ENCODE peak calls at places on chromosome 5, in nine cellular contexts. Z is substantia nigra; H is neural crest cell; U is amniotic epithelial cell; T is adrenal gland; F is astrocyte of the cerebellum; V is GM04503; L is head of caudate nucleus; N is stimulated activated CD4-positive, alpha-beta T cell treated with anti-CD3 and anti-CD28 coated beads, Interleukin-2, amount 100 ng/mL, for 48 hours. W is an unnamed sample.

GRCh38 chr5:124302504-124302903 is 443.9 kb downstream of the ZNF608 start:
- DNase-seq in Z (no peak), H (no peak), U (peak; percentile 87), T (no peak), F (no peak), V (no peak), L (no peak), N (no peak), W (no peak)

GRCh38 chr5:142737169-142737568 is 33.0 kb upstream of the ARHGAP26 start:
- DNase-seq in Z (no peak), H (no peak), U (no peak), T (no peak), F (no peak), V (no peak), L (no peak), N (no peak), W (no peak)

GRCh38 chr5:143720689-143721088 is 91.3 kb upstream of the HMHB1 start:
- DNase-seq in Z (no peak), H (no peak), U (no peak), T (no peak), F (no peak), V (no peak), L (no peak), N (no peak), W (no peak)

GRCh38 chr5:147887026-147887627 is 8.6 kb downstream of the SCGB3A2 start:
- DNase-seq in Z (no peak), H (peak; percentile 4), U (peak; percentile 34), T (no peak), F (peak; percentile 51), V (no peak), L (no peak), N (no peak), W (no peak)

GRCh38 chr5:141560725-141561483 is 57.9 kb downstream of the DIAPH1 start:
- DNase-seq in Z (peak; percentile 69), H (peak; percentile 67), U (peak; percentile 98), T (peak; percentile 83), F (peak; percentile 98), V (peak; percentile 83), L (peak; percentile 77), N (no peak), W (peak; percentile 86)

GRCh38 chr5:4563400-4563799 is 576.7 kb upstream of the ADAMTS16 start:
- DNase-seq in Z (no peak), H (peak; percentile 18), U (no peak), T (no peak), F (peak; percentile 49), V (no peak), L (no peak), N (no peak), W (no peak)

GRCh38 chr5:143576721-143577484 is 173.4 kb upstream of the NR3C1 start:
- DNase-seq in Z (no peak), H (no peak), U (peak; percentile 83), T (no peak), F (peak; percentile 54), V (no peak), L (no peak), N (no peak), W (no peak)

GRCh38 chr5:40477856-40478546 is 201.7 kb upstream of the PTGER4 start:
- DNase-seq in Z (no peak), H (no peak), U (peak; percentile 19), T (no peak), F (no peak), V (peak; percentile 17), L (no peak), N (no peak), W (no peak)

GRCh38 chr5:100832252-100833230 is 70.5 kb downstream of the ST8SIA4 start:
- DNase-seq in Z (no peak), H (no peak), U (no peak), T (no peak), F (no peak), V (no peak), L (no peak), N (no peak), W (no peak)

GRCh38 chr5:78920604-78921003 is 64.5 kb downstream of the ARSB start:
- DNase-seq in Z (no peak), H (no peak), U (peak; percentile 32), T (no peak), F (no peak), V (no peak), L (no peak), N (no peak), W (no peak)

GRCh38 chr5:132003982-132004381 is 7.5 kb downstream of the ACSL6 start:
- DNase-seq in Z (peak; percentile 19), H (no peak), U (no peak), T (no peak), F (no peak), V (no peak), L (no peak), N (no peak), W (peak; percentile 16)

W was measured in anterior cingulate cortex.